ENCODE peak calls at places on chromosomes 3 and 15, in five cellular contexts. Y, P, O, I and W are unnamed samples.

GRCh38 chr3:167843886-167844285 is 108.4 kb downstream of the SERPINI1 start:
- DNase-seq in Y (no peak), P (no peak), O (no peak), I (no peak), W (no peak)

GRCh38 chr3:15892828-15893227 is 95.0 kb upstream of the ANKRD28 start:
- DNase-seq in Y (no peak), P (no peak), O (no peak), I (no peak), W (peak)

GRCh38 chr3:124814620-124815421 is 72.3 kb downstream of the ITGB5 start:
- DNase-seq in Y (no peak), P (no peak), O (no peak), I (no peak), W (no peak)

GRCh38 chr15:75149911-75150709 is 51.6 kb upstream of the C15orf39 start:
- DNase-seq in Y (no peak), P (no peak), O (no peak), I (no peak), W (peak)

GRCh38 chr15:51775967-51776816 is 24.8 kb downstream of the TMOD2 start:
- DNase-seq in Y (peak), P (no peak), O (no peak), I (peak), W (no peak)

GRCh38 chr15:73081321-73081958 is 29.2 kb downstream of the NEO1 start:
- DNase-seq in Y (no peak), P (no peak), O (no peak), I (peak), W (peak)

GRCh38 chr3:131850223-131850622 is 184.6 kb downstream of the CPNE4 start:
- DNase-seq in Y (no peak), P (no peak), O (no peak), I (no peak), W (no peak)

GRCh38 chr3:188153498-188153948 is 434 bp upstream of the LPP start:
- DNase-seq in Y (peak), P (no peak), O (peak), I (peak), W (peak)

GRCh38 chr15:35038655-35039534 is 46.2 kb downstream of the NANOGP8 start:
- DNase-seq in Y (no peak), P (no peak), O (no peak), I (no peak), W (peak)

GRCh38 chr3:171825222-171825828 is 15.0 kb upstream of the PLD1 start:
- DNase-seq in Y (peak), P (no peak), O (peak), I (no peak), W (peak)

GRCh38 chr3:55202320-55202719 is 274.5 kb upstream of the LRTM1 start:
- DNase-seq in Y (no peak), P (no peak), O (no peak), I (no peak), W (peak)

GRCh38 chr3:143885803-143886427 is 37.6 kb upstream of the SLC9A9 start:
- DNase-seq in Y (no peak), P (peak), O (no peak), I (peak), W (peak)

GRCh38 chr15:50925281-50925680 is 16.8 kb downstream of the AP4E1 start:
- DNase-seq in Y (no peak), P (no peak), O (no peak), I (no peak), W (no peak)

GRCh38 chr3:153599685-153600084 is 437.7 kb downstream of the RAP2B start:
- DNase-seq in Y (peak), P (no peak), O (peak), I (no peak), W (peak)

GRCh38 chr3:189304465-189305341 is 132.9 kb downstream of the TPRG1 start:
- DNase-seq in Y (no peak), P (no peak), O (no peak), I (peak), W (peak)

GRCh38 chr15:63531586-63531985 is 27.2 kb downstream of the USP3 start:
- DNase-seq in Y (no peak), P (no peak), O (no peak), I (peak), W (no peak)
- TF ChIP-seq CTCF in Y (no peak), P (peak), O (no peak), I (no peak), W (peak)

GRCh38 chr3:186772886-186773417 is 10.4 kb upstream of the EIF4A2 start:
- DNase-seq in Y (peak), P (peak), O (peak), I (no peak), W (no peak)
- H3K4me3 ChIP-seq in Y (peak), P (peak), O (peak), I (no peak), W (peak)

DNA sequence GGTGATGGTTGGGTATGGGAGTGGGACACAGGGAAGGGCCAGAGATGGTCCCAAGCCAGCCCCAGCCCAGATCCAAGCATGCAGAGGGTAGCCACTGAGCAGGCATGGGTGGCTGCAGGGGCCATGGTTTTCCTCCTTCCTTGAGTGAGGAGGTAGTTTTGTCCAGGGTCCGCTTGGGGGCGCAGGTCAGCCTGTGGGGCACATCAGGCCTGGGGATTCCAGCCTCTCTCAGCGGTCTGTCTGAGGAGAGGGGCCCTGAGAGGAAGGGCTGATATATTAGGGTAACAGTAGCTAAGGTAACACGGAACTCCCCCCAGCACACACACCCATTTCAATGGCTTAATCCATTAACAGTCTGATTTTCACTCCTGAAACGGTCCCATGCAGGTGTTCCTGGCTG is 22.7 kb upstream of the LCTL start:
- DNase-seq in Y (no peak), P (no peak), O (no peak), I (no peak), W (no peak)
- TF ChIP-seq CTCF in Y (no peak), P (peak), O (no peak), I (peak), W (no peak)

GRCh38 chr3:40455328-40455727 is 1.8 kb upstream of the RPL14 start:
- DNase-seq in Y (no peak), P (no peak), O (no peak), I (no peak), W (no peak)

GRCh38 chr3:40452876-40453730 is 4.0 kb upstream of the RPL14 start:
- DNase-seq in Y (peak), P (peak), O (peak), I (peak), W (peak)

GRCh38 chr3:40452562-40452875 is 4.6 kb upstream of the RPL14 start:
- DNase-seq in Y (no peak), P (no peak), O (no peak), I (no peak), W (no peak)

GRCh38 chr3:40452057-40452456 is 5.1 kb upstream of the RPL14 start:
- DNase-seq in Y (no peak), P (no peak), O (no peak), I (no peak), W (no peak)

DNA sequence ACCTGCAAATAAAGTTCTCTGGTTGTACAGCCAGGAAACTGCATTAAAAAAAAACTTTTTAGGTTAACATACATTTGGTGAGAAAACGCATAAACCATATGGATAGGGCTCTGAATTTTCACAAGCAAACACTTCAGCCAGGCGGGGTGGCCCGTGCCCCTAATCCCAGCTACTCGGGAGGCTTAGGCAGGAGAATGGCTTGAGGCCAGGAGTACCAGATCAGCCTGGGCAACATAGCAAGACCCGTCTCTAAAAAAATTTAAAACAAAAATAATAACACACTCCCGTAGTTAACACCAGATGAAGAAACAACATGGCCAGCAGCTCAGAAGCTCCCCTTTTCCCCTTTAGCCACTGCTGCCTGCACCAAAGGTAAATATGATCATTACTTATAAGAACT is 3.2 kb upstream of the RPL14 start:
- DNase-seq in Y (no peak), P (no peak), O (no peak), I (no peak), W (no peak)
- H3K4me3 ChIP-seq in Y (peak), P (peak), O (peak), I (peak), W (peak)

DNA sequence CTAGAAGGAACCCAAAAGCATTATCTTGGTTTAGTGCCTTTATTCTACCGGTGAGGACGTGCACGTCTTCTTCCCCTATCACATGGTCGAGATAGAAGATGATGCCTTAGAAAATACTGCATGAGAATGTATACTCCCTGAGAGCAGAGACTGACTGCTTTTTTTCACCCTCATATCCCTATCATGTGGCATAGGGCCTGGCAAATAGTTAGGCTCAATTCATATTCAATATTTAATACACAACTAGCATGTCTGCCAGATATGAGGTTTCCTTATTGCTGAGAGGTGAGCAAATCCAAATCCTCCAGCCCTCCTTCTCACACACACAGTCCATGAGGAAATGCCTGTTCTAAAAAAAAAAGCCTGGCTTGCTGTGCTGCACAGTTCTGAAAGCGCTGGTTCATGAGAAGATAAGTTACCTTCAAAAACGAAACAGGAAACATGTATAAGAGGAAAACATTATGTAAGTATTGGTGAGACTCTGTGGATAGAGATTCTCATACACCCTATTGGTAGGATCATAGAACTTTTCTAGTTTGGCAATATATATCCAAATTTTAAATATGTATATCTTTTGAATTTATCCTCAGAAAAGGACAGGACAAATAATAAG is 15.5 kb upstream of the ACAP2 start:
- DNase-seq in Y (no peak), P (no peak), O (no peak), I (no peak), W (peak)
- TF ChIP-seq CTCF in Y (no peak), P (no peak), O (no peak), I (no peak), W (no peak)

DNA sequence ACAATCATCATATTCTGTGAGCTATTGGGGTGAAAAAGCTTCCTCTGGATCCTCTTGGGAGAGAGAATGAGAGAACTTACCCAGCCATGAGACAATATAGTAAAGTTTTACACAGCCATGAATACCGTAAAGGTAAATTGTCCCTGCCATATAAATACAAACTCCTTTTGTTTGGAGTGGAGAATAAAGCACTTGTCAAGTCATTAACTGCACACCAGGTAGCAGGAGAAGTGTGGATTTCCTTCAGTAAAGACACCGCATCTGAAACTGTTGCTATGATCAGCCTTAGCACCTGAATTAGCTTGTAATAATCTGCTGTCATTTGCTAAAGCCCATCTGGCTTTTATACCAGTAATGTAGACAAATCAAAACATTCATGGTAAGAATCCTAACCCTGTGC is 336.6 kb upstream of the SLCO3A1 start:
- DNase-seq in Y (no peak), P (no peak), O (no peak), I (no peak), W (no peak)
- H3K4me3 ChIP-seq in Y (no peak), P (no peak), O (no peak), I (no peak), W (no peak)